ENCODE peak calls at places on chromosomes 1 and 21, in seven cellular contexts. J, Z, S, D, W, Q and I are unnamed samples.

GRCh38 chr1:236176337-236177336 is 34.3 kb downstream of the GPR137B start:
- DNase-seq in D (no peak), Q (no peak), W (no peak), Z (no peak), S (no peak), J (no peak), I (no peak)

GRCh38 chr21:42171091-42172053 is 47.6 kb upstream of the ABCG1 start:
- DNase-seq in Z (no peak), J (no peak), D (no peak), Q (no peak), S (peak; percentile 68), W (no peak), I (no peak)

GRCh38 chr21:45142916-45143315 is 68.5 kb downstream of the ADARB1 start:
- DNase-seq in Q (no peak), D (no peak), S (no peak), Z (no peak), J (no peak), W (no peak), I (no peak)

GRCh38 chr21:46193829-46194373 is 9.6 kb upstream of the SPATC1L start:
- DNase-seq in Q (no peak), Z (no peak), D (no peak), J (no peak), W (no peak), S (no peak), I (no peak)

GRCh38 chr1:203627819-203628184 is 1.2 kb downstream of the ATP2B4 start:
- DNase-seq in J (no peak), Q (no peak), Z (peak; percentile 16), D (no peak), S (no peak), W (peak; percentile 47), I (no peak)

GRCh38 chr1:59901770-59902388 is 24.7 kb downstream of the CYP2J2 start:
- DNase-seq in W (no peak), Q (no peak), D (no peak), Z (no peak), S (no peak), J (no peak), I (no peak)

GRCh38 chr1:205276334-205277065 is 45.0 kb downstream of the NUAK2 start:
- DNase-seq in Q (no peak), Z (no peak), S (no peak), W (no peak), D (no peak), J (no peak), I (no peak)

GRCh38 chr1:225445644-225446297 is 17.9 kb upstream of the LBR start:
- DNase-seq in Q (no peak), Z (no peak), D (no peak), S (no peak), J (no peak), W (no peak), I (no peak)

GRCh38 chr1:51535006-51535592 is 16.0 kb upstream of the EPS15 start:
- DNase-seq in Z (peak; percentile 30), D (no peak), S (peak; percentile 54), Q (no peak), W (peak; percentile 72), J (no peak), I (no peak)

GRCh38 chr1:48967318-48967717 is 190.6 kb upstream of the BEND5 start:
- DNase-seq in J (no peak), Q (no peak), D (no peak), W (no peak), S (no peak), Z (no peak), I (no peak)

GRCh38 chr1:162310337-162310736 is 66.3 kb downstream of the SPATA46 start:
- DNase-seq in J (no peak), S (no peak), D (no peak), Q (no peak), W (peak; percentile 43), Z (no peak), I (no peak)

GRCh38 chr1:165152109-165152508 is 204.4 kb downstream of the LMX1A start:
- DNase-seq in D (no peak), W (no peak), S (no peak), J (no peak), Z (no peak), Q (no peak), I (no peak)

GRCh38 chr1:155136728-155137127 is 1.1 kb downstream of the SLC50A1 start:
- DNase-seq in Q (peak; percentile 38), S (no peak), J (no peak), D (no peak), W (no peak), Z (no peak), I (no peak)

GRCh38 chr1:3417082-3417728 is 37.3 kb upstream of the ARHGEF16 start:
- DNase-seq in W (no peak), J (no peak), D (no peak), Z (no peak), S (no peak), Q (no peak), I (no peak)

GRCh38 chr1:100557606-100557953 is 19.6 kb downstream of the GPR88 start:
- DNase-seq in D (no peak), J (no peak), W (no peak), S (no peak), Q (no peak), Z (no peak), I (no peak)

GRCh38 chr1:194644528-194644927 is 1458.1 kb upstream of the B3GALT2 start:
- DNase-seq in D (no peak), J (no peak), S (no peak), Q (no peak), W (no peak), Z (no peak), I (no peak)

GRCh38 chr1:171366099-171366498 is 52.1 kb downstream of the FMO4 start:
- DNase-seq in Q (no peak), W (no peak), J (no peak), D (no peak), Z (no peak), S (no peak), I (no peak)

GRCh38 chr1:184973308-184974085 is 811 bp downstream of the NIBAN1 start:
- DNase-seq in D (peak; percentile 70), S (peak; percentile 52), J (no peak), Q (no peak), Z (peak; percentile 55), W (peak; percentile 76), I (no peak)

GRCh38 chr1:154871374-154871773 is 1.3 kb upstream of the KCNN3 start:
- DNase-seq in S (no peak), J (no peak), D (no peak), Z (no peak), W (no peak), Q (no peak), I (no peak)

GRCh38 chr1:183778006-183778405 is 26.9 kb upstream of the RGL1 start:
- DNase-seq in Z (no peak), W (no peak), D (no peak), S (no peak), J (no peak), Q (no peak), I (no peak)

GRCh38 chr1:63116016-63116415 is 206.4 kb upstream of the FOXD3 start:
- DNase-seq in S (no peak), Q (no peak), J (no peak), Z (no peak), D (no peak), W (no peak), I (no peak)

GRCh38 chr1:156845055-156845952 is 13.6 kb downstream of the INSRR start:
- DNase-seq in S (no peak), Q (no peak), D (no peak), J (no peak), W (no peak), Z (peak; percentile 54), I (no peak)
- TF ChIP-seq CTCF in S (no peak), Q (no peak), D (no peak), J (no peak), W (no peak), Z (no peak), I (no peak)

GRCh38 chr1:160496334-160496733 is 26.7 kb downstream of the SLAMF6 start:
- DNase-seq in W (no peak), D (no peak), Z (no peak), S (no peak), Q (no peak), J (no peak), I (no peak)
- TF ChIP-seq CTCF in W (no peak), D (no peak), Z (no peak), S (no peak), Q (no peak), J (no peak), I (no peak)

GRCh38 chr1:40853113-40853999 is 8.8 kb downstream of the CITED4 start:
- DNase-seq in S (no peak), Z (no peak), J (no peak), Q (no peak), D (no peak), W (no peak), I (no peak)

GRCh38 chr1:40857737-40858136 is 4.4 kb downstream of the CITED4 start:
- DNase-seq in W (no peak), Q (no peak), Z (no peak), S (no peak), J (no peak), D (no peak), I (no peak)

GRCh38 chr1:40856656-40857302 is 5.4 kb downstream of the CITED4 start:
- DNase-seq in J (no peak), D (no peak), Q (no peak), S (no peak), W (no peak), Z (no peak), I (no peak)

GRCh38 chr1:40856116-40856515 is 6.0 kb downstream of the CITED4 start:
- DNase-seq in J (no peak), S (no peak), D (no peak), Q (no peak), W (no peak), Z (no peak), I (no peak)

DNA sequence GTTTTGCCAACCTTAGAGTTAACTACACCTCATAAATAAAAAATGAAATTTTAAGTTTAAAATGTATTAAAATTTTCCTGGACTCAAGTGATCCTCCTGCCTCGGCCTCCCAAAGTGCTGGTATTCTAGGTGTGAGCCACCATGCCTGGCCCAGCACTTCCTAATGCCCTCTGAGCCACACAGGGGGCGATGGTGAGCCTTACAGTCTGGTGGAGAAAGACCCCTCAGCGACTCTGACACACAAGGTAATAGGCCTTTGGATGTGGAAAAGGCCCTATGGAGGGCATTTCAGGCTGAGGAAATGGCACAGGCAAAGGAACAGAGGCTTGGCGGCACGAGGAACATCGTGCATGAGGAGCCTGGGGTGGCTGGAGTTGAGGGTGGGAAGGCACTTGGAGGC is 6.7 kb downstream of the CITED4 start:
- DNase-seq in S (no peak), D (no peak), Z (peak; percentile 66), Q (no peak), J (no peak), W (no peak), I (no peak)
- TF ChIP-seq CTCF in S (no peak), D (peak; percentile 17), Z (peak; percentile 50), Q (peak; percentile 45), J (no peak), W (peak; percentile 46), I (no peak)

DNA sequence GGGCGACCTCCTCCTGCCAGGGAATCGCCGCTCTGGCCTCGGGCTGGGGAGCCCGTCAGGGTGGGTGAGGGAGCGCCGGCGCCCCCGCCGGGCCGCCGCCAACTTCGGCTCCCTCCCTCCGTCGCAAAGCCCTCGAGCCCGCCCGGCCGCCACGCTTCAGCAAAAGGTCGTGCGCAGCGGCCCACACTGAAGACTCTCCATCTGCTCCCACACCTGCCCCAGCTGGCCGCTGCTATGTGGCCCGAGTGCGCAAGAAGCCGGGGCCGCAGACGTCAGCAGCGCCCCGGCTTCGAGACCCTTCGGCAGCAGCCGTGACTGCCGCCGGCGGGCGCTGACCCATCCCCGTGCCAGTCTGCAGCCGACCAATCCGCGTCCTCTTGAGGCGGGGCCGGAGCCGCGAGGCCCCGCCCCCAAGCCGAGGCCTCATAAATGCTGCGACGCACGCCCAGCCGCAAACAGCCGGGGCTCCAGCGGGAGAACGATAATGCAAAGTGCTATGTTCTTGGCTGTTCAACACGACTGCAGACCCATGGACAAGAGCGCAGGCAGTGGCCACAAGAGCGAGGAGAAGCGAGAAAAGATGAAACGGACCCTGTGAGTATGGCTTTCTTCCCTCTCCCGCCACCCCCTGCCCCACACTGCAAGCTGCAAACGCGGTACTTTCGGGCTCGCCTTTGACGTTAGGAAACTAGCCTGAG is at the start of gene RGS2:
- DNase-seq in J (peak; percentile 84), W (peak; percentile 96), D (peak; percentile 91), S (peak; percentile 89), Z (peak; percentile 91), Q (peak; percentile 95), I (peak; percentile 69)
- TF ChIP-seq CTCF in J (no peak), W (peak; percentile 21), D (peak; percentile 28), S (peak; percentile 29), Z (no peak), Q (no peak), I (no peak)